ENCODE peak calls at places on chromosomes 7 and 10, in ten cellular contexts. T is thoracic aorta, H is Karpas-422, V is GM23248, W is heart left ventricle, X is PC-3, I is GM23338, E is lower lobe of right lung, O is transverse colon, A is right cardiac atrium. S is an unnamed sample.
A peak's percentile ranks its signal among the peaks of the same experiment; 100 is the strongest.

GRCh38 chr10:33240931-33241330 is 93.5 kb downstream of the NRP1 start:
- DNase-seq in T (no peak), H (no peak), V (peak; percentile 71), W (no peak), X (no peak), I (no peak), E (no peak), O (no peak), A (no peak), S (no peak)

GRCh38 chr10:80413152-80413996 is 5.0 kb downstream of the PRXL2A start:
- DNase-seq in T (no peak), H (no peak), V (no peak), W (no peak), X (no peak), I (peak; percentile 14), E (no peak), O (no peak), A (peak; percentile 57), S (no peak)

GRCh38 chr7:81623251-81623855 is 146.5 kb downstream of the HGF start:
- DNase-seq in T (no peak), H (no peak), V (peak; percentile 6), W (no peak), X (no peak), I (no peak), E (no peak), O (no peak), A (no peak), S (no peak)

GRCh38 chr10:83273035-83273434 is 866.3 kb upstream of the GHITM start:
- DNase-seq in T (no peak), H (no peak), V (no peak), W (no peak), X (no peak), I (peak; percentile 4), E (no peak), O (no peak), A (no peak), S (no peak)

GRCh38 chr7:1872191-1873069 is 202.4 kb downstream of the ELFN1 start:
- DNase-seq in T (no peak), H (no peak), V (no peak), W (no peak), X (no peak), I (no peak), E (no peak), O (no peak), A (no peak), S (peak; percentile 81)

GRCh38 chr7:141706394-141707064 is 1.6 kb upstream of the WEE2 start:
- DNase-seq in T (no peak), H (no peak), V (no peak), W (no peak), X (no peak), I (no peak), E (no peak), O (no peak), A (no peak), S (no peak)

GRCh38 chr7:7323352-7323751 is 141.0 kb downstream of the C1GALT1 start:
- DNase-seq in T (no peak), H (no peak), V (no peak), W (no peak), X (peak; percentile 21), I (no peak), E (no peak), O (no peak), A (no peak), S (no peak)

GRCh38 chr7:19117870-19118608 is 603 bp upstream of the TWIST1 start:
- DNase-seq in T (no peak), H (no peak), V (peak; percentile 85), W (peak; percentile 9), X (peak; percentile 31), I (peak; percentile 61), E (no peak), O (no peak), A (no peak), S (peak; percentile 14)

GRCh38 chr7:39624202-39624807 is 933 bp downstream of the RALA start:
- DNase-seq in T (no peak), H (peak; percentile 65), V (peak; percentile 64), W (no peak), X (peak; percentile 39), I (no peak), E (no peak), O (no peak), A (no peak), S (no peak)

GRCh38 chr10:43214956-43215561 is 51.8 kb downstream of the RASGEF1A start:
- DNase-seq in T (no peak), H (no peak), V (no peak), W (no peak), X (no peak), I (no peak), E (no peak), O (no peak), A (no peak), S (peak; percentile 7)

GRCh38 chr7:87110778-87111177 is 41.5 kb upstream of the DMTF1 start:
- DNase-seq in T (no peak), H (no peak), V (peak; percentile 62), W (no peak), X (peak; percentile 67), I (no peak), E (no peak), O (no peak), A (no peak), S (no peak)

GRCh38 chr10:117365612-117366011 is 9.6 kb downstream of the PDZD8 start:
- DNase-seq in T (no peak), H (no peak), V (no peak), W (no peak), X (peak; percentile 56), I (no peak), E (no peak), O (peak; percentile 36), A (no peak), S (no peak)
- H3K4me1 ChIP-seq in T (peaks cover 15% of the 10 kb centered on the region), H (peaks cover 17% of the 10 kb centered on the region), V (peaks cover 57% of the 10 kb centered on the region), W (peaks cover 4% of the 10 kb centered on the region), X (peaks cover 76% of the 10 kb centered on the region), I (peaks cover 29% of the 10 kb centered on the region), E (peaks cover 42% of the 10 kb centered on the region), O (peaks cover 91% of the 10 kb centered on the region), A (peaks cover 5% of the 10 kb centered on the region), S (peaks cover 2% of the 10 kb centered on the region)

GRCh38 chr10:101839421-101840063 is 4.1 kb downstream of the KCNIP2 start:
- DNase-seq in T (no peak), H (peak; percentile 73), V (peak; percentile 65), W (no peak), X (peak; percentile 2), I (peak; percentile 82), E (peak; percentile 76), O (peak; percentile 68), A (peak; percentile 51), S (peak; percentile 80)

GRCh38 chr10:101840102-101840684 is 3.4 kb downstream of the KCNIP2 start:
- DNase-seq in T (no peak), H (peak; percentile 54), V (peak; percentile 28), W (no peak), X (no peak), I (peak; percentile 84), E (peak; percentile 50), O (no peak), A (no peak), S (no peak)

GRCh38 chr10:101839002-101839401 is 4.6 kb downstream of the KCNIP2 start:
- DNase-seq in T (no peak), H (no peak), V (no peak), W (no peak), X (no peak), I (no peak), E (no peak), O (no peak), A (no peak), S (no peak)

GRCh38 chr10:101837753-101838152 is 5.8 kb downstream of the KCNIP2 start:
- DNase-seq in T (no peak), H (no peak), V (no peak), W (no peak), X (no peak), I (no peak), E (no peak), O (no peak), A (no peak), S (no peak)

GRCh38 chr10:101838416-101838970 is 5.1 kb downstream of the KCNIP2 start:
- DNase-seq in T (no peak), H (no peak), V (no peak), W (no peak), X (no peak), I (no peak), E (peak; percentile 16), O (no peak), A (no peak), S (no peak)
- H3K4me3 ChIP-seq in T (no peak overlapping the region), H (no peak overlapping the region), V (no peak overlapping the region), W (no peak overlapping the region), X (no peak overlapping the region), I (no peak overlapping the region), E (no peak overlapping the region), O (no peak overlapping the region), A (no peak overlapping the region), S (no peak overlapping the region)

GRCh38 chr7:155803418-155804376 is 8.6 kb downstream of the SHH start:
- DNase-seq in T (no peak), H (no peak), V (peak; percentile 34), W (no peak), X (peak; percentile 53), I (peak; percentile 73), E (peak; percentile 91), O (peak; percentile 82), A (no peak), S (no peak)
- H3K4me1 ChIP-seq in T (peaks cover 20% of the 10 kb centered on the region), H (peaks cover 3% of the 10 kb centered on the region), V (peaks cover 7% of the 10 kb centered on the region), W (peaks cover 20% of the 10 kb centered on the region), X (peaks cover 8% of the 10 kb centered on the region), I (peaks cover 24% of the 10 kb centered on the region), E (peaks cover 47% of the 10 kb centered on the region), O (peaks cover 38% of the 10 kb centered on the region), A (peaks cover 6% of the 10 kb centered on the region), S (peaks cover 20% of the 10 kb centered on the region)

GRCh38 chr7:108569381-108570145 is at the start of the genes DNAJB9 and THAP5:
- DNase-seq in T (peak; percentile 94), H (peak; percentile 100), V (peak; percentile 100), W (peak; percentile 99), X (peak; percentile 98), I (peak; percentile 99), E (peak; percentile 99), O (peak; percentile 99), A (peak; percentile 100), S (peak; percentile 100)

GRCh38 chr7:108570146-108570755 is 577 bp downstream of the DNAJB9 start:
- DNase-seq in T (peak; percentile 11), H (peak; percentile 71), V (peak; percentile 77), W (peak; percentile 25), X (peak; percentile 46), I (peak; percentile 43), E (peak; percentile 70), O (peak; percentile 70), A (no peak), S (peak; percentile 53)

GRCh38 chr7:108568801-108569380 is 615 bp downstream of the THAP5 start:
- DNase-seq in T (no peak), H (peak; percentile 45), V (peak; percentile 6), W (no peak), X (no peak), I (no peak), E (no peak), O (no peak), A (no peak), S (no peak)

GRCh38 chr7:108575156-108575555 is 5.5 kb downstream of the DNAJB9 start:
- DNase-seq in T (no peak), H (no peak), V (no peak), W (no peak), X (no peak), I (no peak), E (no peak), O (no peak), A (no peak), S (no peak)

DNA sequence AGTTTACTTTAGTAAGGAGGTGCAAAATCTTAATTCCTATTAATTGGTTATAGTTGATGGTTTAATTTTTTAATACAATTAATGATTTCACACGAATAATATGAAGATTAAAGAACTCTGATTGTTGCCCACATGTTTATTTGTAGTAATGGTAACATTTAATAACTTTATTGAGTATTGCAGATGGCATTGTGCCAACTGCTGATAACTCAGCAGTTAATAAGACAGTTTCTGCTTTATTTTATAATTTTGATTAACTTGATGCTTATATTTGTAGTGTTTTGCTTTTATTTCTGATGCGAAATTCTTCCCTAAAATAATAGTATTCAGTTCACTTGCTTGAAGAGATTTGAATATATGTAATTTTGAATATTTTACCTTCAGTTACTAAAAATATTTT is 2.8 kb downstream of the DNAJB9 start:
- DNase-seq in T (no peak), H (no peak), V (no peak), W (no peak), X (no peak), I (no peak), E (no peak), O (no peak), A (no peak), S (no peak)
- H3K4me3 ChIP-seq in T (no peak overlapping the region), H (no peak overlapping the region), V (no peak overlapping the region), W (no peak overlapping the region), X (no peak overlapping the region), I (no peak overlapping the region), E (no peak overlapping the region), O (no peak overlapping the region), A (no peak overlapping the region), S (no peak overlapping the region)